ENCODE peak calls at places on chromosomes 5 and 9, in ten cellular contexts. I is HS-27A; D is IMR-90; O is CD4-positive, alpha-beta memory T cell; U is stimulated activated CD4-positive, alpha-beta T cell treated with anti-CD3 and anti-CD28 coated beads, Interleukin-4, amount 100 ng/mL, for 48 hours; P is iPS-NIHi11; K is activated naive CD4-positive, alpha-beta T cell treated with anti-CD3 and anti-CD28 coated beads for 36 hours; S is GM12865; H is AG09309; N is cardiac fibroblast. B is an unnamed sample.

GRCh38 chr9:125593581-125593980 is 113.4 kb downstream of the MAPKAP1 start:
- DNase-seq in I (no peak), D (no peak), O (no peak), U (no peak), P (no peak), K (no peak), S (no peak), H (no peak), N (peak), B (no peak)

GRCh38 chr9:19286634-19287188 is 56.2 kb downstream of the DENND4C start:
- DNase-seq in I (peak), D (peak), O (no peak), U (no peak), P (no peak), K (no peak), S (no peak), H (no peak), N (peak), B (peak)

GRCh38 chr5:171975262-171975876 is 31.1 kb downstream of the FBXW11 start:
- DNase-seq in I (no peak), D (peak), O (no peak), U (no peak), P (peak), K (no peak), S (no peak), H (no peak), N (peak), B (peak)

GRCh38 chr5:65032250-65032649 is 263.5 kb downstream of the CWC27 start:
- DNase-seq in I (no peak), D (peak), O (no peak), U (no peak), P (no peak), K (no peak), S (no peak), H (peak), N (peak), B (no peak)

GRCh38 chr5:98364549-98364948 is 408.9 kb upstream of the RGMB start:
- DNase-seq in I (no peak), D (no peak), O (no peak), U (no peak), P (no peak), K (no peak), S (no peak), H (no peak), N (no peak), B (no peak)

GRCh38 chr5:27475063-27475462 is 436.7 kb upstream of the CDH9 start:
- DNase-seq in I (no peak), D (no peak), O (no peak), U (no peak), P (no peak), K (no peak), S (no peak), H (no peak), N (no peak), B (no peak)

GRCh38 chr5:172478256-172478655 is 23.9 kb upstream of the SH3PXD2B start:
- DNase-seq in I (no peak), D (no peak), O (no peak), U (no peak), P (no peak), K (no peak), S (no peak), H (no peak), N (peak), B (no peak)

GRCh38 chr5:160333726-160334125 is 21.4 kb upstream of the CCNJL start:
- DNase-seq in I (no peak), D (peak), O (no peak), U (no peak), P (no peak), K (no peak), S (no peak), H (peak), N (peak), B (peak)

GRCh38 chr5:142438573-142438972 is 113.8 kb upstream of the SPRY4 start:
- DNase-seq in I (no peak), D (no peak), O (no peak), U (no peak), P (no peak), K (no peak), S (no peak), H (no peak), N (no peak), B (no peak)

B was measured in mammary epithelial cell.